ENCODE peak calls at places on chromosome 12, in eight cellular contexts. U is naive thymus-derived CD4-positive, alpha-beta T cell; Z is heart right ventricle; S is OCI-M1; X is GM20000; N is HuH-7; R is mesothelial cell of epicardium; Y is GM23248. O is an unnamed sample.

GRCh38 chr12:6430124-6430989 is 14.4 kb upstream of the CD27 start:
- DNase-seq in N (no peak), S (peak), X (no peak), U (no peak), Z (peak), Y (peak), R (peak), O (no peak)

GRCh38 chr12:9883175-9883574 is 1.9 kb downstream of the KLRF2 start:
- DNase-seq in N (no peak), Z (no peak), Y (no peak), R (no peak), X (no peak), S (no peak), U (no peak), O (no peak)

GRCh38 chr12:59113831-59114273 is 193.5 kb upstream of the LRIG3 start:
- DNase-seq in S (peak), N (peak), X (peak), Y (peak), R (peak), Z (peak), U (no peak), O (peak)

GRCh38 chr12:89211456-89211855 is 140.8 kb downstream of the DUSP6 start:
- DNase-seq in X (no peak), Z (no peak), R (no peak), N (no peak), Y (peak), S (no peak), U (no peak), O (no peak)

GRCh38 chr12:8637666-8638065 is 25.0 kb downstream of the MFAP5 start:
- DNase-seq in U (no peak), Y (no peak), Z (no peak), N (no peak), R (no peak), S (no peak), X (no peak), O (no peak)

GRCh38 chr12:96402061-96402460 is 1.8 kb upstream of the CDK17 start:
- DNase-seq in Z (no peak), X (no peak), Y (no peak), U (no peak), N (no peak), S (no peak), R (no peak), O (no peak)

GRCh38 chr12:75820848-75821578 is 210.6 kb downstream of the PHLDA1 start:
- DNase-seq in Z (peak), U (no peak), S (no peak), R (no peak), Y (peak), N (no peak), X (no peak), O (no peak)

GRCh38 chr12:80589091-80589490 is 118.3 kb upstream of the MYF6 start:
- DNase-seq in U (no peak), X (no peak), N (no peak), Z (no peak), R (no peak), Y (no peak), S (no peak), O (no peak)

GRCh38 chr12:104219908-104220404 is 4.4 kb downstream of the TXNRD1 start:
- DNase-seq in S (peak), Z (no peak), R (no peak), N (no peak), U (no peak), X (no peak), Y (peak), O (no peak)

GRCh38 chr12:25372969-25373368 is 122.2 kb upstream of the KRAS start:
- DNase-seq in S (no peak), Z (no peak), X (no peak), R (no peak), U (no peak), Y (no peak), N (no peak), O (no peak)

GRCh38 chr12:95739561-95740313 is 50.8 kb downstream of the NTN4 start:
- DNase-seq in Y (no peak), S (peak), U (no peak), X (no peak), R (no peak), Z (peak), N (no peak), O (no peak)

GRCh38 chr12:111355181-111355925 is 13.5 kb downstream of the PHETA1 start:
- DNase-seq in U (no peak), Y (no peak), S (peak), X (no peak), N (no peak), R (no peak), Z (no peak), O (no peak)

GRCh38 chr12:105462841-105463240 is 132.3 kb downstream of the C12orf75 start:
- DNase-seq in S (no peak), Z (no peak), X (no peak), N (no peak), Y (peak), U (no peak), R (no peak), O (no peak)

GRCh38 chr12:2154050-2154449 is 101.3 kb downstream of the CACNA1C start:
- DNase-seq in N (no peak), R (no peak), X (no peak), Z (peak), Y (peak), S (no peak), U (no peak), O (no peak)

GRCh38 chr12:82862876-82863649 is 176.4 kb downstream of the TMTC2 start:
- DNase-seq in Z (no peak), U (no peak), R (no peak), X (no peak), N (no peak), Y (no peak), S (no peak), O (no peak)

GRCh38 chr12:87336814-87337336 is 692.3 kb downstream of the C12orf50 start:
- DNase-seq in Y (no peak), U (no peak), N (no peak), X (no peak), Z (no peak), R (no peak), S (no peak), O (no peak)

GRCh38 chr12:52246720-52247621 is 13.9 kb downstream of the KRT7 start:
- DNase-seq in N (no peak), U (no peak), R (no peak), Y (no peak), Z (no peak), S (no peak), X (peak), O (no peak)

GRCh38 chr12:91126516-91126915 is 15.2 kb upstream of the LUM start:
- DNase-seq in R (no peak), U (no peak), X (no peak), Z (no peak), N (no peak), Y (peak), S (no peak), O (no peak)

GRCh38 chr12:110010853-110011835 is 11.9 kb downstream of the ANKRD13A start:
- DNase-seq in S (no peak), N (no peak), Z (no peak), U (no peak), Y (no peak), R (no peak), X (no peak), O (no peak)

GRCh38 chr12:12443482-12443881 is 86.6 kb downstream of the BORCS5 start:
- DNase-seq in R (no peak), S (no peak), Z (peak), X (no peak), U (no peak), Y (no peak), N (no peak), O (no peak)

GRCh38 chr12:54937376-54937775 is 47.2 kb downstream of the TESPA1 start:
- DNase-seq in U (no peak), S (no peak), X (no peak), R (no peak), Z (no peak), Y (no peak), N (no peak), O (no peak)

GRCh38 chr12:116236986-116237385 is 40.5 kb downstream of the MED13L start:
- DNase-seq in Y (peak), N (no peak), X (no peak), R (no peak), U (no peak), Z (no peak), S (peak), O (no peak)

GRCh38 chr12:85713368-85713767 is 122.8 kb downstream of the RASSF9 start:
- DNase-seq in U (no peak), R (no peak), S (no peak), N (no peak), X (no peak), Z (no peak), Y (peak), O (no peak)

GRCh38 chr12:101963703-101964102 is 86.3 kb downstream of the DRAM1 start:
- DNase-seq in U (no peak), X (no peak), S (peak), N (no peak), R (no peak), Y (no peak), Z (no peak), O (no peak)

GRCh38 chr12:45974883-45975282 is 15.5 kb downstream of the SCAF11 start:
- DNase-seq in N (no peak), U (no peak), X (no peak), R (no peak), S (no peak), Y (no peak), Z (no peak), O (no peak)

GRCh38 chr12:55707841-55708694 is at the start of gene ITGA7:
- DNase-seq in Z (peak), R (peak), S (no peak), X (peak), U (peak), Y (peak), N (peak), O (no peak)

GRCh38 chr12:96846313-96846712 is 60.7 kb upstream of the NEDD1 start:
- DNase-seq in Y (no peak), U (no peak), S (no peak), X (no peak), N (no peak), Z (no peak), R (no peak), O (no peak)

GRCh38 chr12:120654656-120655055 is 14.2 kb downstream of the CABP1 start:
- DNase-seq in R (no peak), X (no peak), N (no peak), Y (no peak), U (no peak), S (no peak), Z (peak), O (no peak)

GRCh38 chr12:3133410-3133793 is 56.2 kb downstream of the TSPAN9 start:
- DNase-seq in S (no peak), X (no peak), U (no peak), R (no peak), Z (no peak), N (no peak), Y (peak), O (no peak)

GRCh38 chr12:24822121-24822899 is 126.6 kb downstream of the BCAT1 start:
- DNase-seq in X (no peak), R (no peak), U (no peak), Y (peak), Z (no peak), S (no peak), N (no peak), O (peak)